ENCODE peak calls at places on chromosome 1, in seven cellular contexts. One of them, this sample, is unnamed.

GRCh38 chr1:236143104-236143948 is 987 bp downstream of the GPR137B start:
- DNase-seq in CD4-positive, alpha-beta T cell: no peak
- DNase-seq in GM23338: peak
- DNase-seq in fibroblast of lung: peak
- DNase-seq in lower lobe of right lung: no peak
- DNase-seq in nephron progenitor cell: peak
- DNase-seq in fibroblast of the aortic adventitia: peak
- DNase-seq in this sample: peak

GRCh38 chr1:234631721-234632125 is 21.7 kb upstream of the IRF2BP2 start:
- DNase-seq in CD4-positive, alpha-beta T cell: no peak
- DNase-seq in GM23338: no peak
- DNase-seq in fibroblast of lung: peak
- DNase-seq in lower lobe of right lung: no peak
- DNase-seq in nephron progenitor cell: no peak
- DNase-seq in fibroblast of the aortic adventitia: peak
- DNase-seq in this sample: no peak

GRCh38 chr1:1080122-1080753 is 6.1 kb upstream of the RNF223 start:
- DNase-seq in CD4-positive, alpha-beta T cell: no peak
- DNase-seq in GM23338: peak
- DNase-seq in fibroblast of lung: peak
- DNase-seq in lower lobe of right lung: peak
- DNase-seq in nephron progenitor cell: peak
- DNase-seq in fibroblast of the aortic adventitia: peak
- DNase-seq in this sample: peak

GRCh38 chr1:21756393-21757089 is 26.4 kb downstream of the USP48 start:
- DNase-seq in CD4-positive, alpha-beta T cell: no peak
- DNase-seq in GM23338: no peak
- DNase-seq in fibroblast of lung: no peak
- DNase-seq in lower lobe of right lung: no peak
- DNase-seq in nephron progenitor cell: no peak
- DNase-seq in fibroblast of the aortic adventitia: no peak
- DNase-seq in this sample: no peak

GRCh38 chr1:24322636-24323177 is 3.5 kb downstream of the GRHL3 start:
- DNase-seq in CD4-positive, alpha-beta T cell: no peak
- DNase-seq in GM23338: no peak
- DNase-seq in fibroblast of lung: peak
- DNase-seq in lower lobe of right lung: no peak
- DNase-seq in nephron progenitor cell: no peak
- DNase-seq in fibroblast of the aortic adventitia: peak
- DNase-seq in this sample: no peak

GRCh38 chr1:58204284-58204683 is 342.2 kb downstream of the OMA1 start:
- DNase-seq in CD4-positive, alpha-beta T cell: no peak
- DNase-seq in GM23338: peak
- DNase-seq in fibroblast of lung: no peak
- DNase-seq in lower lobe of right lung: no peak
- DNase-seq in nephron progenitor cell: no peak
- DNase-seq in fibroblast of the aortic adventitia: no peak
- DNase-seq in this sample: no peak

GRCh38 chr1:85894651-85895050 is 186.4 kb upstream of the ZNHIT6 start:
- DNase-seq in CD4-positive, alpha-beta T cell: no peak
- DNase-seq in GM23338: peak
- DNase-seq in fibroblast of lung: peak
- DNase-seq in lower lobe of right lung: no peak
- DNase-seq in nephron progenitor cell: peak
- DNase-seq in fibroblast of the aortic adventitia: peak
- DNase-seq in this sample: peak

GRCh38 chr1:247273013-247273412 is 17.1 kb downstream of the VN1R5 start:
- DNase-seq in CD4-positive, alpha-beta T cell: no peak
- DNase-seq in GM23338: no peak
- DNase-seq in fibroblast of lung: no peak
- DNase-seq in lower lobe of right lung: no peak
- DNase-seq in nephron progenitor cell: no peak
- DNase-seq in fibroblast of the aortic adventitia: no peak
- DNase-seq in this sample: no peak

GRCh38 chr1:41920658-41921057 is 1.9 kb upstream of the HIVEP3 start:
- DNase-seq in CD4-positive, alpha-beta T cell: no peak
- DNase-seq in GM23338: no peak
- DNase-seq in fibroblast of lung: peak
- DNase-seq in lower lobe of right lung: no peak
- DNase-seq in nephron progenitor cell: no peak
- DNase-seq in fibroblast of the aortic adventitia: peak
- DNase-seq in this sample: no peak

GRCh38 chr1:210535796-210536195 is 207.1 kb downstream of the HHAT start:
- DNase-seq in CD4-positive, alpha-beta T cell: no peak
- DNase-seq in GM23338: peak
- DNase-seq in fibroblast of lung: no peak
- DNase-seq in lower lobe of right lung: no peak
- DNase-seq in nephron progenitor cell: no peak
- DNase-seq in fibroblast of the aortic adventitia: no peak
- DNase-seq in this sample: no peak

GRCh38 chr1:19009126-19009881 is 52.8 kb upstream of the IFFO2 start:
- DNase-seq in CD4-positive, alpha-beta T cell: no peak
- DNase-seq in GM23338: no peak
- DNase-seq in fibroblast of lung: no peak
- DNase-seq in lower lobe of right lung: no peak
- DNase-seq in nephron progenitor cell: no peak
- DNase-seq in fibroblast of the aortic adventitia: no peak
- DNase-seq in this sample: no peak

GRCh38 chr1:216823731-216824130 is 100.5 kb upstream of the ESRRG start:
- DNase-seq in CD4-positive, alpha-beta T cell: no peak
- DNase-seq in GM23338: no peak
- DNase-seq in fibroblast of lung: no peak
- DNase-seq in lower lobe of right lung: no peak
- DNase-seq in nephron progenitor cell: no peak
- DNase-seq in fibroblast of the aortic adventitia: no peak
- DNase-seq in this sample: no peak

GRCh38 chr1:20480261-20481157 is 5.5 kb downstream of the CAMK2N1 start:
- DNase-seq in CD4-positive, alpha-beta T cell: no peak
- DNase-seq in GM23338: no peak
- DNase-seq in fibroblast of lung: no peak
- DNase-seq in lower lobe of right lung: no peak
- DNase-seq in nephron progenitor cell: no peak
- DNase-seq in fibroblast of the aortic adventitia: no peak
- DNase-seq in this sample: no peak

GRCh38 chr1:56578963-56579875 is at the start of gene PLPP3:
- DNase-seq in CD4-positive, alpha-beta T cell: no peak
- DNase-seq in GM23338: peak
- DNase-seq in fibroblast of lung: peak
- DNase-seq in lower lobe of right lung: peak
- DNase-seq in nephron progenitor cell: peak
- DNase-seq in fibroblast of the aortic adventitia: peak
- DNase-seq in this sample: peak

DNA sequence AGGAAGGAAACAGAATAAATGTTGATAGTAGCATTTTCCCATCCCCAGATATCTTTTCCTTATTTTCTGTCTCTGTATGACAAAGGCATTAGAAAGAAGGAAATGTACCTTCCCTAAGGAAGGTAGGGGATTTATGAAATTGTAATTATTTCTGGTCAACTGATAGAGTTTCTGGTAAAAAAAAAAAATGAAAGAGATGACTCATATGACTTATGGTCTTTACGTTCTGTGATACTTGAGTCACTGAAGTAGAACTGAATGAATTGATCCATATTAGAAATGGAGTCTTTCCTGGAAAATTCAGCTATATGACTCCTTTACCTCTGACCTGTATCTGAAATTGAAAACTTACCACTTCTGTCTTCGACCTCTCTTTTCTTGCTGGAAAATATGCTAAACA is 364.5 kb upstream of the PTBP2 start:
- DNase-seq in CD4-positive, alpha-beta T cell: no peak
- DNase-seq in GM23338: no peak
- DNase-seq in fibroblast of lung: peak
- DNase-seq in lower lobe of right lung: no peak
- DNase-seq in nephron progenitor cell: no peak
- DNase-seq in fibroblast of the aortic adventitia: no peak
- DNase-seq in this sample: no peak
- TF ChIP-seq CTCF in CD4-positive, alpha-beta T cell: no peak
- TF ChIP-seq CTCF in GM23338: no peak
- TF ChIP-seq CTCF in fibroblast of lung: no peak
- TF ChIP-seq CTCF in lower lobe of right lung: no peak
- TF ChIP-seq CTCF in nephron progenitor cell: no peak
- TF ChIP-seq CTCF in fibroblast of the aortic adventitia: no peak
- TF ChIP-seq CTCF in this sample: no peak

GRCh38 chr1:45686081-45687013 is at the start of gene GPBP1L1:
- DNase-seq in CD4-positive, alpha-beta T cell: peak
- DNase-seq in GM23338: peak
- DNase-seq in fibroblast of lung: peak
- DNase-seq in lower lobe of right lung: peak
- DNase-seq in nephron progenitor cell: peak
- DNase-seq in fibroblast of the aortic adventitia: peak
- DNase-seq in this sample: peak

GRCh38 chr1:45685308-45686080 is 839 bp downstream of the GPBP1L1 start:
- DNase-seq in CD4-positive, alpha-beta T cell: no peak
- DNase-seq in GM23338: peak
- DNase-seq in fibroblast of lung: peak
- DNase-seq in lower lobe of right lung: no peak
- DNase-seq in nephron progenitor cell: no peak
- DNase-seq in fibroblast of the aortic adventitia: peak
- DNase-seq in this sample: no peak

GRCh38 chr1:45687014-45687752 is 798 bp upstream of the TMEM69 start:
- DNase-seq in CD4-positive, alpha-beta T cell: peak
- DNase-seq in GM23338: peak
- DNase-seq in fibroblast of lung: peak
- DNase-seq in lower lobe of right lung: peak
- DNase-seq in nephron progenitor cell: peak
- DNase-seq in fibroblast of the aortic adventitia: peak
- DNase-seq in this sample: peak

GRCh38 chr1:45682942-45683341 is 3.4 kb downstream of the GPBP1L1 start:
- DNase-seq in CD4-positive, alpha-beta T cell: no peak
- DNase-seq in GM23338: no peak
- DNase-seq in fibroblast of lung: no peak
- DNase-seq in lower lobe of right lung: no peak
- DNase-seq in nephron progenitor cell: no peak
- DNase-seq in fibroblast of the aortic adventitia: no peak
- DNase-seq in this sample: no peak

GRCh38 chr1:45684402-45684801 is 1.9 kb downstream of the GPBP1L1 start:
- DNase-seq in CD4-positive, alpha-beta T cell: no peak
- DNase-seq in GM23338: no peak
- DNase-seq in fibroblast of lung: no peak
- DNase-seq in lower lobe of right lung: no peak
- DNase-seq in nephron progenitor cell: no peak
- DNase-seq in fibroblast of the aortic adventitia: no peak
- DNase-seq in this sample: no peak
- TF ChIP-seq CTCF in CD4-positive, alpha-beta T cell: no peak
- TF ChIP-seq CTCF in GM23338: no peak
- TF ChIP-seq CTCF in fibroblast of lung: no peak
- TF ChIP-seq CTCF in lower lobe of right lung: no peak
- TF ChIP-seq CTCF in nephron progenitor cell: no peak
- TF ChIP-seq CTCF in fibroblast of the aortic adventitia: no peak
- TF ChIP-seq CTCF in this sample: no peak

DNA sequence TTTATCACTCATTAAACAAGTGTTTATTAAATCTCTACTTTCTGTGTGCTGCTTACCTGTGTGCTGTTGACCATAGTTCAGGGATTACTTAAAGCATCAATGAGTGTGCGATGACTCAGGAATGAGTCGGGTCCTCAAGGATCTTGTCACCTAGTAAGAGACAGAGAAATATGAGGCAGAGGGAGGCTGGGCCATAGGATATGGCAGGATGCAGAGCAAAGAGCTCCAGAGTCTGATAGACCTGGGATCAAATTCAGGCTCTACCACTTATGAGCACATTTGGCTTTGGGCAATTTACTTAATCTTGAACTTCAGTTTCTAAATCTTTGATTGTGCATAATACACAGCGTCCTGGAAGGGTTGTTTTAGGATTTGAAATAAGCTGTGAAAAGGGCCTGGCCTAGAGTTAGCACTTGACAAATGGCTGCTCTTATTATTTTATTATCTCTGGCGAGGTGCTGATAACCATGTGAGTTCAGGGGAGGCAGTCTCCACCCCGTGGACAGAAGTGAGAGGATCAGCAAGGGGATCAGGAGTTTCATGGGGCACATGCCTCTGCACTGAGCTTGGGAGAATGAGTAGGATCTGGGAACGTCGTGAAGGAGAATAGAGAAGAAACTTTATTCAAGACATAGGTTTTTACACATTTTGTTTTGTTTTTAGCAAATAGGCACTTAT is 94.5 kb downstream of the ROR1 start:
- DNase-seq in CD4-positive, alpha-beta T cell: no peak
- DNase-seq in GM23338: no peak
- DNase-seq in fibroblast of lung: no peak
- DNase-seq in lower lobe of right lung: no peak
- DNase-seq in nephron progenitor cell: no peak
- DNase-seq in fibroblast of the aortic adventitia: peak
- DNase-seq in this sample: no peak
- TF ChIP-seq CTCF in CD4-positive, alpha-beta T cell: no peak
- TF ChIP-seq CTCF in GM23338: peak
- TF ChIP-seq CTCF in fibroblast of lung: no peak
- TF ChIP-seq CTCF in lower lobe of right lung: no peak
- TF ChIP-seq CTCF in nephron progenitor cell: no peak
- TF ChIP-seq CTCF in fibroblast of the aortic adventitia: peak
- TF ChIP-seq CTCF in this sample: no peak

DNA sequence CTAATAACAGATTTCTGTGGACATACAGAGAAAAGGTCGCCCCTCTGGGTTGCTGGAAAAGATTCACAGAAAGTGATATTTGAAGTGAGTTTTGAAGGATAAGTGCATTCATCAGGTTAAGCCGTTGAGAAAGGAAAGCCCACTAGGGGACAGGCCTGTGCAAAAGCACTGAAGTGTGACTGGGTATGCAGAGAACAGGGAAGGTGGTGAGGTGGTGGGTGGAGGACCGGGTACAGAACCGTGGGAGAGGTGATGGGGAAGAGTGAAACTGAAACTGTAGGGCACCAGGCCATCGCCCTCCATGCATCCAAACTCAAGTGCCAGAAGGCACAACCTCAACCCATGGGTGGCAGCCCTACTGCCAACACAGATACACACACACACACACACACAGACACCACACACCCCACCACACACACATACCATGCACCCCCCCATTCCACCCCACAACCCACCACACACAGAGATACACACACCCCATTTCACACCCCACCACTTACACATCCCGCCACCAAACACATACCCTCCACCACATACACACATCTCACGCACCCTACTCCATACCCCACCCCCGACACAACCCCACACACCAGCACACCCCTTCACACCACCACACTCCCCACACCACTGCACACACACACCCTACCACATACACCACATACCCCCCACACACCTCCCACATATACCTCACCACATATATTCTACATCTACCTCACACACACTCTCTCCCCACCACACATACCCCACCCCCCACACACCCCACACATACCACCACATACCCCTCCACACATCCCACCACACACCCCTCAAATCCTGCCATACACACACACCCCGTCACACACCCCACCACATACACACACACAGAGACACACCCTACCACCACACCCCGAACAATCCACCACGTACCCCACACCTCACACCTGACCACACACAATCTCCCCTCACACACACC is 59.0 kb downstream of the TSEN15 start:
- DNase-seq in CD4-positive, alpha-beta T cell: no peak
- DNase-seq in GM23338: peak
- DNase-seq in fibroblast of lung: no peak
- DNase-seq in lower lobe of right lung: no peak
- DNase-seq in nephron progenitor cell: no peak
- DNase-seq in fibroblast of the aortic adventitia: peak
- DNase-seq in this sample: no peak
- TF ChIP-seq CTCF in CD4-positive, alpha-beta T cell: no peak
- TF ChIP-seq CTCF in GM23338: peak
- TF ChIP-seq CTCF in fibroblast of lung: no peak
- TF ChIP-seq CTCF in lower lobe of right lung: no peak
- TF ChIP-seq CTCF in nephron progenitor cell: no peak
- TF ChIP-seq CTCF in fibroblast of the aortic adventitia: peak
- TF ChIP-seq CTCF in this sample: no peak

GRCh38 chr1:204411451-204412245 is at the start of gene PPP1R15B:
- DNase-seq in CD4-positive, alpha-beta T cell: peak
- DNase-seq in GM23338: peak
- DNase-seq in fibroblast of lung: peak
- DNase-seq in lower lobe of right lung: peak
- DNase-seq in nephron progenitor cell: peak
- DNase-seq in fibroblast of the aortic adventitia: peak
- DNase-seq in this sample: peak
- TF ChIP-seq CTCF in CD4-positive, alpha-beta T cell: no peak
- TF ChIP-seq CTCF in GM23338: no peak
- TF ChIP-seq CTCF in fibroblast of lung: no peak
- TF ChIP-seq CTCF in lower lobe of right lung: no peak
- TF ChIP-seq CTCF in nephron progenitor cell: no peak
- TF ChIP-seq CTCF in fibroblast of the aortic adventitia: no peak
- TF ChIP-seq CTCF in this sample: no peak